ENCODE peak calls at places on chromosomes 1 and 21, in four cellular contexts. H, F, L and O are unnamed samples.

GRCh38 chr1:193558491-193559028 is 372.1 kb upstream of the B3GALT2 start:
- DNase-seq in H (peak), F (peak), L (no peak), O (no peak)

GRCh38 chr1:34364376-34364775 is 187.7 kb downstream of the C1orf94 start:
- DNase-seq in H (no peak), F (no peak), L (no peak), O (no peak)

GRCh38 chr1:23123528-23123927 is 45.1 kb downstream of the LUZP1 start:
- DNase-seq in H (no peak), F (no peak), L (no peak), O (no peak)

GRCh38 chr1:18380288-18380687 is 100.4 kb upstream of the KLHDC7A start:
- DNase-seq in H (no peak), F (no peak), L (no peak), O (no peak)

GRCh38 chr21:32193066-32193465 is 85.8 kb downstream of the MIS18A start:
- DNase-seq in H (no peak), F (no peak), L (no peak), O (no peak)

GRCh38 chr1:24110642-24111263 is 1.2 kb downstream of the MYOM3 start:
- DNase-seq in H (no peak), F (no peak), L (no peak), O (no peak)

GRCh38 chr1:167086033-167086432 is 4.1 kb downstream of the GPA33 start:
- DNase-seq in H (no peak), F (no peak), L (no peak), O (no peak)

GRCh38 chr21:30646904-30647303 is 4.2 kb downstream of the KRTAP20-3 start:
- DNase-seq in H (no peak), F (no peak), L (no peak), O (no peak)

GRCh38 chr1:232635778-232636356 is 5.9 kb upstream of the SIPA1L2 start:
- DNase-seq in H (peak), F (peak), L (no peak), O (no peak)

GRCh38 chr1:66315675-66316074 is 218.3 kb upstream of the SGIP1 start:
- DNase-seq in H (peak), F (peak), L (no peak), O (no peak)

GRCh38 chr1:221669441-221669840 is 72.4 kb downstream of the DUSP10 start:
- DNase-seq in H (no peak), F (peak), L (no peak), O (no peak)

GRCh38 chr1:198088360-198089071 is 68.3 kb upstream of the NEK7 start:
- DNase-seq in H (peak), F (peak), L (no peak), O (no peak)

GRCh38 chr1:54791880-54792522 is 9.1 kb downstream of the TTC22 start:
- DNase-seq in H (peak), F (peak), L (peak), O (no peak)